ENCODE peak calls at places on chromosomes 4 and X, in five cellular contexts. V is endothelial cell of umbilical vein, G is foreskin fibroblast, E is ovary, W is fibroblast of lung. S is an unnamed sample.

GRCh38 chr4:154738426-154738825 is 5.4 kb upstream of the LRAT start:
- DNase-seq in W (peak), E (no peak), G (no peak), V (no peak), S (no peak)

GRCh38 chrX:45186643-45187026 is 14.0 kb downstream of the DIPK2B start:
- DNase-seq in G (no peak), W (no peak), V (no peak), E (no peak), S (no peak)

GRCh38 chr4:134906404-134907023 is 704.9 kb upstream of the PABPC4L start:
- DNase-seq in V (peak), W (peak), G (no peak), E (no peak), S (no peak)

GRCh38 chrX:96619588-96619987 is 65.1 kb upstream of the DIAPH2 start:
- DNase-seq in G (no peak), E (no peak), W (peak), V (no peak), S (no peak)

GRCh38 chr4:20995015-20995414 is 294.8 kb downstream of the PACRGL start:
- DNase-seq in E (no peak), G (no peak), V (no peak), W (no peak), S (no peak)

GRCh38 chr4:109294006-109294405 is 8.5 kb downstream of the COL25A1 start:
- DNase-seq in V (no peak), G (no peak), W (no peak), E (no peak), S (no peak)

GRCh38 chrX:70134116-70134477 is 850 bp downstream of the IGBP1 start:
- DNase-seq in W (peak), E (no peak), G (peak), V (no peak), S (no peak)

GRCh38 chrX:154748712-154749339 is 2.1 kb downstream of the GAB3 start:
- DNase-seq in W (peak), G (no peak), V (peak), E (no peak), S (peak)

GRCh38 chr4:70734168-70734954 is 12.6 kb downstream of the RUFY3 start:
- DNase-seq in G (peak), E (no peak), W (peak), V (peak), S (peak)

GRCh38 chrX:49175875-49176274 is 4.2 kb downstream of the PLP2 start:
- DNase-seq in E (no peak), G (no peak), V (no peak), W (no peak), S (no peak)

GRCh38 chr4:175350246-175350645 is 432.1 kb downstream of the ADAM29 start:
- DNase-seq in V (no peak), G (no peak), W (no peak), E (no peak), S (no peak)

GRCh38 chrX:45449982-45450381 is 249.3 kb upstream of the DIPK2B start:
- DNase-seq in V (no peak), G (no peak), E (no peak), W (peak), S (no peak)

GRCh38 chr4:25859429-25860148 is 3.2 kb downstream of the SEL1L3 start:
- DNase-seq in V (peak), E (no peak), G (no peak), W (peak), S (peak)

GRCh38 chr4:25860586-25861421 is 2.0 kb downstream of the SEL1L3 start:
- DNase-seq in E (no peak), V (peak), G (no peak), W (no peak), S (no peak)

GRCh38 chr4:25857851-25858400 is 4.9 kb downstream of the SEL1L3 start:
- DNase-seq in W (no peak), G (no peak), V (no peak), E (no peak), S (no peak)

GRCh38 chr4:25856756-25857155 is 6.0 kb downstream of the SEL1L3 start:
- DNase-seq in V (peak), G (no peak), E (no peak), W (no peak), S (no peak)

GRCh38 chr4:25857403-25857802 is 5.4 kb downstream of the SEL1L3 start:
- DNase-seq in G (no peak), W (no peak), V (no peak), E (no peak), S (no peak)
- TF ChIP-seq CTCF in G (no peak), W (peak), V (no peak), E (no peak), S (no peak)

GRCh38 chr4:163111588-163111987 is 55.1 kb downstream of the NAF1 start:
- DNase-seq in E (no peak), W (peak), G (no peak), V (peak), S (no peak)
- TF ChIP-seq CTCF in E (no peak), W (peak), G (peak), V (no peak), S (no peak)

GRCh38 chr4:137980641-137981040 is 261.5 kb downstream of the SLC7A11 start:
- DNase-seq in W (no peak), V (no peak), E (no peak), G (no peak), S (no peak)

DNA sequence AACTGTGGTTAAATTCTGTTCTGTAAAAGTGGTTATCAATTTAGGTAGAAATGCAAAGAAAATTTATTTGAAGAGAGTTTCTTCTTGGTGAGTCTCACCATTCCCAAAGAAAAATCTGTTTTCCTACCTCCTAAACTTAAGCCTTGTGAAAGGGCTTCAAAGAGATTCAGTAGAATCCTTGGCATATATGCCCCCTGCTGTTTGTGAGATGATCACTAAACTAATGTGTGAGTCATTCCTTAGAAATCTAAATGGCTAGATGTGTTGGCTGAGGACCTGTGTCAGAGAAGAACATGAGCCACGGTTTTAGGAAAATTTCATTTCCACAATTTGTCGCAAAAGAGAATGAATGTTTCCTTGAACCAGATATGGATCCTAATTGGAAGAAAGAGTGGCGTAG is 260.9 kb downstream of the SLC7A11 start:
- DNase-seq in E (no peak), V (no peak), G (peak), W (peak), S (no peak)
- TF ChIP-seq CTCF in E (no peak), V (no peak), G (peak), W (peak), S (no peak)

DNA sequence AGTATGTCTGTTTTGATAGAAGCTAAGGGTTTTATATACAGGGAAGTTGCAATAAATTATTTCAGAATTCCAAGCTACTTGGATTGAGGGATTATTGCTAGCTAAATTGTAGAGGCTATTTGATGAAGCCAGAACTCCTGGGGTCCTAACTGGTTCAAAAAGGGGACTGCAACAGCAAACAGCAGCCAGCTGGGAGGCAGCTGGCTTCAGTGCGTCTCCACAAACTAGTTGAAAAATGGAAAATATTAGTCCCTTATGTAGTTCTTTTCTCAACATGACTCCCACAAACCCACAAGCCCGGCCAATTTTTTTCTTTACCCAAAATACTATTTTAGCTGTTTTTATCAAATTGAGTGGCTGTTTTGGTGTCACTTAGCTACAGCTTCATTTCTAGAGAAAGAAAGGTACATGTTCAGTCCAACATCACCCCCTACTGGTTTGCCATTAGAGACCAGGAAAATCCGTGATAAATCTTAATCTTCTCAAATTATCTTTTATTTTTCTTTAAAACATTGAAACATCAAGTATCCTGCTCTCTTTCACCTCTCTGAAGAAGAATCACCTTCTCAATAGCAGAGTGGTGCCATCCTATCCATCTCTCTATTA is 97.2 kb downstream of the GUCY2F start:
- DNase-seq in W (peak), V (peak), G (no peak), E (no peak), S (no peak)
- TF ChIP-seq CTCF in W (peak), V (peak), G (peak), E (no peak), S (peak)

DNA sequence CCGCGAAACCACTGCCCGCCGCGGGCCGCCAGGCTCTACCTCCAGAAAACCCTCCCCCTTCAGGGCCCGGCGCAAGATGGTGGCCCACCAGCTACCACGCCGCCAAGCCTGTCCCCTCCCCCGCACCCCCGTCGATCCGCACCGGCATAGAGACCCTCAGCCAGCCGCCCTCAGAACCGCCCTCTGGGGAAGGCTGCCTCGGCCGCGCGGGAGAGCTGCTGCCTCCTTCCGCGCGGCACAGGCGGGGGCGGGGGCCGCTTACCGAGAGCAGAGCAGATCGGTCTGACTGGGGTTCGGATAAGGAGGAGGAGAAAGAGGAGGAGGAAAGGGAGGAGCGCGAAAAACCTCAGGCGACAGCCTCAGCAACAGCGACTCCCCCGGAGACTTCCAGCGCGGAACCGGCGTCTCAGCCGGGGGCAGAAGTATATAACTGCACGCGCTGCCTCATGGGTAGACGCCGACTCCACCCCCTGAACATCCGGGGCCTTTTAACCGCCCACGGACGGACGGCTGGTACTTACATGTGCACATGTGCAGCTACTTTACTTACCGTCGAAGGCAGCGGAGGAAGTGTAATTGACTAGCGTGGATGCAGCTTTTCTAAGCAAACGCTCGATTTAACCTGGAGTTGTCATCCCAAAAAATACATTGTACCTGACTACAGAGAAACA is at the start of gene ZNF280C:
- DNase-seq in E (peak), W (peak), V (peak), G (peak), S (peak)
- TF ChIP-seq CTCF in E (no peak), W (peak), V (peak), G (no peak), S (peak)

GRCh38 chr4:22645481-22646182 is 47.1 kb upstream of the GBA3 start:
- DNase-seq in W (no peak), V (no peak), G (no peak), E (no peak), S (no peak)
- TF ChIP-seq CTCF in W (no peak), V (no peak), G (no peak), E (no peak), S (no peak)

DNA sequence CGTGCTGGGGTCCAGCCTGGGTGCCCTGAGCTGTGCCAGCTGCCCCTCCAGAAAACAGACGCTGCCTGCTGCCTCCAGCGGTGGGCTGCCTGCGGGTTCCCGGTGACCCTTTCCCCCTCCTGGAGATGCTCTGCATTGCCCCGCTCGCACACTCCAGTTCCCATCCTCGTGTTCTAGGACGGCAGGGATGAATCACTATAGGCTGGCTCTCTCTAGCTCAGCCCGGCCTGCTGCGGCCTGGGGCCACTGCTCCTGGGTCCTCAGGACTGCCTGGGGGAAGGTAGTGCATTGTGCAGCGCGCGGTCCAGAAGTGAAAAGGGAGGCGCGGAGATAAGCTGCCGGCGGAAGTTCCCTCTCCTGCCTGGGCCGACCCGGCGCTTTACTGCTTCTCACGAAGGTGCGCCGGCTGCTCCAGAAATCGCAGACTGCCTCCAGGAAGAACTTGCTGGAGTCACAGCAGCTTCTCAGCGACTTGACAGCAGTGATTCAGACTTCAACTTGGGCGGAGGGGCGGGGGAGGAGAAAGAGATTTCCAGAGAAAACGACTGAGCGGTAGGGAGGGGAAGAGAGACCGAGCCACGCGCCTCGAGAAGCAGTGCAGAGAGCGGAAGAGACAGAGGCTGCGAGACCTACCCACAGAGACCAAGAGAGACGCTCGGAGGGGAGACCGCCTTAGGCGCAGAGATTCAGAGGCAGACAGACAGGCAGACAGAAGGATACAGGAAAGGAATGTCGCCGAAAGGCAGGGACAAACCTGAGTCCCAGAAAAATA is 6.7 kb upstream of the MSX1 start:
- DNase-seq in E (peak), W (peak), V (peak), G (peak), S (no peak)
- TF ChIP-seq CTCF in E (no peak), W (peak), V (no peak), G (peak), S (no peak)

GRCh38 chr4:67288964-67289363 is 256.3 kb downstream of the CENPC start:
- DNase-seq in V (no peak), E (no peak), G (no peak), W (peak), S (peak)
- TF ChIP-seq CTCF in V (no peak), E (no peak), G (no peak), W (no peak), S (peak)

GRCh38 chr4:46386570-46386969 is 3.4 kb downstream of the GABRA2 start:
- DNase-seq in E (no peak), G (no peak), V (no peak), W (no peak), S (no peak)
- TF ChIP-seq CTCF in E (no peak), G (no peak), V (no peak), W (peak), S (no peak)